ENCODE peak calls at places on chromosomes 12 and 14, in eight cellular contexts. V is thyroid gland; I is lung; O is Peyer's patch; K is cardiac fibroblast; E is DND-41; T is CD4-positive, CD25-positive, alpha-beta regulatory T cell; B is MM.1S. S is an unnamed sample.

GRCh38 chr12:19605720-19606119 is 166.4 kb downstream of the AEBP2 start:
- DNase-seq in B (no peak), K (no peak), I (no peak), E (no peak), T (no peak), O (no peak), V (no peak), S (no peak)

GRCh38 chr14:68660495-68660894 is 132.4 kb downstream of the ZFP36L1 start:
- DNase-seq in V (no peak), O (no peak), K (no peak), E (no peak), B (no peak), T (no peak), I (no peak), S (peak)

GRCh38 chr12:131796754-131797587 is 31.2 kb upstream of the MMP17 start:
- DNase-seq in K (no peak), E (no peak), T (no peak), B (no peak), O (no peak), V (no peak), I (no peak), S (no peak)

GRCh38 chr14:64955297-64955696 is 12.8 kb upstream of the GPX2 start:
- DNase-seq in O (no peak), E (no peak), V (peak), B (no peak), I (no peak), K (no peak), T (no peak), S (no peak)

GRCh38 chr12:9240776-9241175 is 32.6 kb upstream of the PZP start:
- DNase-seq in V (no peak), B (no peak), I (no peak), K (no peak), O (no peak), T (no peak), E (no peak), S (no peak)

GRCh38 chr14:89996963-89997362 is 41.2 kb downstream of the TDP1 start:
- DNase-seq in B (no peak), O (no peak), E (no peak), K (no peak), I (no peak), T (no peak), V (no peak), S (no peak)

GRCh38 chr12:2160043-2160442 is 107.3 kb downstream of the CACNA1C start:
- DNase-seq in B (no peak), T (no peak), K (no peak), O (no peak), E (no peak), V (no peak), I (no peak), S (no peak)

GRCh38 chr14:37596790-37597189 is 1.4 kb downstream of the TTC6 start:
- DNase-seq in K (no peak), V (no peak), O (no peak), B (no peak), T (no peak), I (no peak), E (no peak), S (no peak)

GRCh38 chr12:100058482-100059029 is 73.8 kb upstream of the ANKS1B start:
- DNase-seq in K (peak), T (no peak), I (no peak), E (no peak), V (no peak), B (no peak), O (no peak), S (no peak)

GRCh38 chr12:116687888-116688287 is 50.0 kb downstream of the SPRING1 start:
- DNase-seq in O (no peak), K (peak), E (peak), I (no peak), T (peak), B (no peak), V (peak), S (no peak)

GRCh38 chr12:125096894-125097293 is 31.7 kb downstream of the AACS start:
- DNase-seq in B (no peak), I (no peak), E (no peak), V (no peak), T (no peak), K (no peak), O (no peak), S (no peak)

GRCh38 chr14:61326149-61326548 is 4.8 kb downstream of the PRKCH start:
- DNase-seq in V (no peak), O (no peak), K (no peak), I (no peak), E (no peak), T (peak), B (no peak), S (no peak)
- H3K4me3 ChIP-seq in V (no peak), O (no peak), K (no peak), I (no peak), E (no peak), T (peak), B (no peak), S (no peak)

DNA sequence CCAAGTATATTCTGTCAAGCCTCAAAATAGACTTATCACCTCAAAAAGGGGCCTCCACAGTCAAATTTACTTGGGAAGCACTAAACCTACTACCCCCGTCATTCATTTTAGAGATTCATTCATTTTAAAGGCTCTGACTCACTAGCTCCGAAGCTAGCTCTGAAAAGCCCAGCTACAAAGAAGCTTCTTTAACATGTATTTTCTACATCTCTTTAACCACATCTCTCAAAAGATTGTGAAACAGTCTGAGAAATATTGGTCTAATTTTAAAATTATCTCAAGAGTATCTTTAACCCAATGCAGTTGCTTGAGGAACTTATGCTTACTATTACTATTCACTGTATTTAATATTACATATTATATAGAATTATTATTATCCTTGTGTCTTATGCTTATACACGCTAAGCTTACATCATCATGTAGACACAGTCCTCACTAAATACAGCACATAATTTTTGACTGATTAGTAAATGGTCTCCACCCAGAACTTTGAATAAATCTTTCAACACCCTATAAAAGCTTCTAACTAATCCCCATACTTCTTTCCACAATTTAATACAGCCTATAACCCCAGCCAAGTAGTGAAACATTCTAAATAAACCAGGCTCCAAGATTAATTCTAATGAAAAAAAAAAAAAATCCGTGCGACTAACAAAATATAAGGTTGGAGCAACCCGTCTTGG is 7.8 kb downstream of the NT5DC3 start:
- DNase-seq in K (peak), V (no peak), O (no peak), I (no peak), T (no peak), E (no peak), B (no peak), S (no peak)
- H3K4me3 ChIP-seq in K (no peak), V (no peak), O (no peak), I (no peak), T (no peak), E (no peak), B (no peak), S (no peak)

GRCh38 chr12:91264178-91264577 is 81.6 kb upstream of the DCN start:
- DNase-seq in E (no peak), B (no peak), K (no peak), I (no peak), O (no peak), V (no peak), T (no peak), S (no peak)
- H3K4me3 ChIP-seq in E (no peak), B (no peak), K (no peak), I (no peak), O (no peak), V (no peak), T (no peak), S (no peak)

GRCh38 chr12:53941750-53942149 is 3.1 kb downstream of the HOXC13 start:
- DNase-seq in T (no peak), E (no peak), B (no peak), I (no peak), O (no peak), K (no peak), V (no peak), S (no peak)

GRCh38 chr12:53939141-53940108 is 794 bp downstream of the HOXC13 start:
- DNase-seq in V (peak), E (no peak), K (peak), I (no peak), O (no peak), B (no peak), T (no peak), S (no peak)

GRCh38 chr12:53942467-53942997 is 3.9 kb downstream of the HOXC13 start:
- DNase-seq in E (no peak), B (no peak), O (no peak), V (no peak), I (no peak), K (no peak), T (no peak), S (no peak)

GRCh38 chr12:53940448-53941014 is 1.9 kb downstream of the HOXC13 start:
- DNase-seq in I (no peak), B (no peak), T (no peak), O (no peak), E (no peak), K (no peak), V (no peak), S (no peak)

GRCh38 chr12:53941187-53941586 is 2.6 kb downstream of the HOXC13 start:
- DNase-seq in O (no peak), I (no peak), B (no peak), K (no peak), V (no peak), T (no peak), E (no peak), S (no peak)
- H3K4me3 ChIP-seq in O (no peak), I (no peak), B (no peak), K (no peak), V (no peak), T (no peak), E (no peak), S (no peak)